ENCODE peak calls at places on chromosomes 13 and 19, in five cellular contexts. E is OCI-LY7; M is effector CD4-positive, alpha-beta T cell; B is stimulated activated CD8-positive, alpha-beta memory T cell treated with anti-CD3 and anti-CD28 coated beads, Interleukin-7, amount 100 ng/mL, for 4 hours; C is non-pigmented ciliary epithelial cell. R is an unnamed sample.

GRCh38 chr19:38653028-38653571 is 5.7 kb downstream of the ACTN4 start:
- DNase-seq in E (no peak), M (no peak), B (no peak), C (no peak), R (no peak)

GRCh38 chr19:3984584-3984907 is 717 bp downstream of the EEF2 start:
- DNase-seq in E (peak), M (no peak), B (no peak), C (no peak), R (no peak)

GRCh38 chr13:113869263-113869662 is 5.4 kb upstream of the GAS6 start:
- DNase-seq in E (no peak), M (no peak), B (no peak), C (no peak), R (no peak)

GRCh38 chr13:22594041-22594440 is 586.7 kb upstream of the SGCG start:
- DNase-seq in E (no peak), M (no peak), B (no peak), C (no peak), R (no peak)

GRCh38 chr13:45209229-45209628 is 8.4 kb upstream of the KCTD4 start:
- DNase-seq in E (no peak), M (no peak), B (no peak), C (peak), R (no peak)

GRCh38 chr13:46551410-46552301 is 1.3 kb upstream of the LRCH1 start:
- DNase-seq in E (peak), M (peak), B (peak), C (no peak), R (no peak)

GRCh38 chr13:79492313-79492798 is 11.4 kb downstream of the NDFIP2 start:
- DNase-seq in E (no peak), M (no peak), B (no peak), C (no peak), R (no peak)

GRCh38 chr13:43263047-43263446 is 239.7 kb downstream of the DNAJC15 start:
- DNase-seq in E (no peak), M (no peak), B (no peak), C (no peak), R (no peak)

GRCh38 chr13:28657784-28658538 is 969 bp upstream of the POMP start:
- DNase-seq in E (peak), M (no peak), B (no peak), C (no peak), R (no peak)

GRCh38 chr13:69092615-69093322 is 1014.9 kb upstream of the ATXN8OS start:
- DNase-seq in E (no peak), M (no peak), B (no peak), C (no peak), R (no peak)

GRCh38 chr19:40521276-40521675 is 54.5 kb downstream of the SPTBN4 start:
- DNase-seq in E (peak), M (no peak), B (no peak), C (no peak), R (no peak)

GRCh38 chr13:75402787-75403186 is 79.2 kb downstream of the TBC1D4 start:
- DNase-seq in E (no peak), M (no peak), B (no peak), C (no peak), R (no peak)

GRCh38 chr13:110566201-110566600 is 4.7 kb upstream of the RAB20 start:
- DNase-seq in E (no peak), M (no peak), B (no peak), C (no peak), R (no peak)

GRCh38 chr19:8505680-8506401 is 3.4 kb upstream of the PRAM1 start:
- DNase-seq in E (peak), M (peak), B (peak), C (no peak), R (no peak)

GRCh38 chr19:39223703-39224279 is 19.7 kb upstream of the SYCN start:
- DNase-seq in E (no peak), M (no peak), B (no peak), C (no peak), R (no peak)

GRCh38 chr13:44758595-44759221 is 182.6 kb upstream of the TSC22D1 start:
- DNase-seq in E (no peak), M (no peak), B (peak), C (peak), R (peak)

GRCh38 chr13:113879506-113880360 is 15.9 kb upstream of the GAS6 start:
- DNase-seq in E (no peak), M (no peak), B (no peak), C (no peak), R (no peak)

GRCh38 chr13:51420681-51421476 is 32.0 kb downstream of the INTS6 start:
- DNase-seq in E (peak), M (no peak), B (no peak), C (no peak), R (no peak)

GRCh38 chr19:43667524-43668405 is 2.2 kb downstream of the PLAUR start:
- DNase-seq in E (no peak), M (no peak), B (no peak), C (no peak), R (no peak)

GRCh38 chr13:21663197-21663596 is 7.7 kb upstream of the FGF9 start:
- DNase-seq in E (no peak), M (no peak), B (no peak), C (no peak), R (no peak)

GRCh38 chr13:109274188-109274821 is 512.1 kb downstream of the IRS2 start:
- DNase-seq in E (no peak), M (no peak), B (no peak), C (peak), R (peak)

GRCh38 chr13:72194531-72194930 is 327.5 kb upstream of the DACH1 start:
- DNase-seq in E (no peak), M (no peak), B (no peak), C (no peak), R (no peak)

GRCh38 chr19:33194884-33195710 is 967 bp downstream of the LRP3 start:
- DNase-seq in E (no peak), M (no peak), B (no peak), C (no peak), R (peak)

GRCh38 chr13:52798770-52799430 is 49.5 kb downstream of the PCDH8 start:
- DNase-seq in E (no peak), M (no peak), B (no peak), C (no peak), R (no peak)

R was measured in HS-5.